ENCODE peak calls at places on chromosomes 2 and 18, in ten cellular contexts. One of them, this sample, is unnamed.

GRCh38 chr2:201642579-201643215 is 606 bp downstream of the TMEM237 start:
- DNase-seq in psoas muscle: peak; percentile 93
- DNase-seq in AG04450: no peak
- DNase-seq in IMR-90: peak; percentile 75
- DNase-seq in CD8-positive, alpha-beta T cell: peak; percentile 81
- DNase-seq in CD4-positive, CD25-positive, alpha-beta regulatory T cell: peak; percentile 90
- DNase-seq in Caco-2: peak; percentile 94
- DNase-seq in aorta: peak; percentile 94
- DNase-seq in mammary epithelial cell: peak; percentile 81
- DNase-seq in lower lobe of right lung: peak; percentile 85
- DNase-seq in this sample: peak; percentile 72

GRCh38 chr2:75870654-75871137 is 160.0 kb upstream of the GCFC2 start:
- DNase-seq in CD4-positive, CD25-positive, alpha-beta regulatory T cell: no peak
- DNase-seq in AG04450: no peak
- DNase-seq in aorta: no peak
- DNase-seq in lower lobe of right lung: no peak
- DNase-seq in Caco-2: no peak
- DNase-seq in IMR-90: no peak
- DNase-seq in mammary epithelial cell: no peak
- DNase-seq in CD8-positive, alpha-beta T cell: no peak
- DNase-seq in psoas muscle: no peak
- DNase-seq in this sample: no peak

GRCh38 chr2:45180033-45180746 is 170.9 kb upstream of the SIX2 start:
- DNase-seq in CD8-positive, alpha-beta T cell: no peak
- DNase-seq in IMR-90: peak; percentile 53
- DNase-seq in aorta: no peak
- DNase-seq in psoas muscle: no peak
- DNase-seq in CD4-positive, CD25-positive, alpha-beta regulatory T cell: no peak
- DNase-seq in Caco-2: no peak
- DNase-seq in mammary epithelial cell: no peak
- DNase-seq in lower lobe of right lung: no peak
- DNase-seq in AG04450: no peak
- DNase-seq in this sample: no peak

GRCh38 chr2:200603972-200604371 is 18.2 kb downstream of the AOX1 start:
- DNase-seq in IMR-90: peak; percentile 84
- DNase-seq in Caco-2: peak; percentile 30
- DNase-seq in CD8-positive, alpha-beta T cell: no peak
- DNase-seq in aorta: no peak
- DNase-seq in AG04450: peak; percentile 43
- DNase-seq in lower lobe of right lung: no peak
- DNase-seq in mammary epithelial cell: peak; percentile 64
- DNase-seq in psoas muscle: no peak
- DNase-seq in CD4-positive, CD25-positive, alpha-beta regulatory T cell: no peak
- DNase-seq in this sample: no peak

GRCh38 chr18:36769611-36770314 is 59.0 kb downstream of the TPGS2 start:
- DNase-seq in CD4-positive, CD25-positive, alpha-beta regulatory T cell: no peak
- DNase-seq in Caco-2: peak; percentile 53
- DNase-seq in psoas muscle: peak; percentile 79
- DNase-seq in AG04450: no peak
- DNase-seq in IMR-90: no peak
- DNase-seq in CD8-positive, alpha-beta T cell: no peak
- DNase-seq in aorta: no peak
- DNase-seq in mammary epithelial cell: no peak
- DNase-seq in lower lobe of right lung: peak; percentile 55
- DNase-seq in this sample: peak; percentile 70

GRCh38 chr18:6729247-6730091 is at the start of gene ARHGAP28:
- DNase-seq in IMR-90: peak; percentile 92
- DNase-seq in mammary epithelial cell: peak; percentile 89
- DNase-seq in AG04450: peak; percentile 86
- DNase-seq in Caco-2: peak; percentile 97
- DNase-seq in lower lobe of right lung: peak; percentile 87
- DNase-seq in CD8-positive, alpha-beta T cell: no peak
- DNase-seq in psoas muscle: peak; percentile 93
- DNase-seq in CD4-positive, CD25-positive, alpha-beta regulatory T cell: no peak
- DNase-seq in aorta: peak; percentile 86
- DNase-seq in this sample: peak; percentile 16

GRCh38 chr2:138015494-138015893 is 51.2 kb downstream of the HNMT start:
- DNase-seq in AG04450: no peak
- DNase-seq in IMR-90: no peak
- DNase-seq in CD4-positive, CD25-positive, alpha-beta regulatory T cell: no peak
- DNase-seq in aorta: no peak
- DNase-seq in Caco-2: no peak
- DNase-seq in CD8-positive, alpha-beta T cell: no peak
- DNase-seq in mammary epithelial cell: no peak
- DNase-seq in lower lobe of right lung: no peak
- DNase-seq in psoas muscle: no peak
- DNase-seq in this sample: no peak

GRCh38 chr18:8162797-8163196 is 446.4 kb upstream of the RAB12 start:
- DNase-seq in AG04450: no peak
- DNase-seq in CD4-positive, CD25-positive, alpha-beta regulatory T cell: no peak
- DNase-seq in mammary epithelial cell: peak; percentile 69
- DNase-seq in lower lobe of right lung: no peak
- DNase-seq in CD8-positive, alpha-beta T cell: no peak
- DNase-seq in Caco-2: no peak
- DNase-seq in psoas muscle: no peak
- DNase-seq in aorta: no peak
- DNase-seq in IMR-90: no peak
- DNase-seq in this sample: no peak

GRCh38 chr18:23042133-23042532 is 93.2 kb upstream of the CABLES1 start:
- DNase-seq in CD8-positive, alpha-beta T cell: no peak
- DNase-seq in CD4-positive, CD25-positive, alpha-beta regulatory T cell: no peak
- DNase-seq in AG04450: no peak
- DNase-seq in mammary epithelial cell: no peak
- DNase-seq in Caco-2: no peak
- DNase-seq in aorta: no peak
- DNase-seq in IMR-90: no peak
- DNase-seq in psoas muscle: no peak
- DNase-seq in lower lobe of right lung: no peak
- DNase-seq in this sample: no peak

GRCh38 chr2:200689115-200689514 is 103.3 kb downstream of the AOX1 start:
- DNase-seq in psoas muscle: no peak
- DNase-seq in aorta: no peak
- DNase-seq in IMR-90: no peak
- DNase-seq in Caco-2: no peak
- DNase-seq in CD8-positive, alpha-beta T cell: no peak
- DNase-seq in AG04450: no peak
- DNase-seq in lower lobe of right lung: no peak
- DNase-seq in mammary epithelial cell: no peak
- DNase-seq in CD4-positive, CD25-positive, alpha-beta regulatory T cell: no peak
- DNase-seq in this sample: no peak

GRCh38 chr18:47899107-47899840 is 31.2 kb downstream of the SMAD2 start:
- DNase-seq in CD8-positive, alpha-beta T cell: no peak
- DNase-seq in CD4-positive, CD25-positive, alpha-beta regulatory T cell: no peak
- DNase-seq in psoas muscle: no peak
- DNase-seq in lower lobe of right lung: no peak
- DNase-seq in mammary epithelial cell: no peak
- DNase-seq in IMR-90: peak; percentile 1
- DNase-seq in aorta: no peak
- DNase-seq in AG04450: no peak
- DNase-seq in Caco-2: no peak
- DNase-seq in this sample: peak; percentile 84

GRCh38 chr2:238428866-238429265 is 2.1 kb downstream of the ASB1 start:
- DNase-seq in lower lobe of right lung: no peak
- DNase-seq in mammary epithelial cell: no peak
- DNase-seq in aorta: no peak
- DNase-seq in AG04450: no peak
- DNase-seq in CD4-positive, CD25-positive, alpha-beta regulatory T cell: no peak
- DNase-seq in psoas muscle: no peak
- DNase-seq in IMR-90: peak; percentile 21
- DNase-seq in Caco-2: no peak
- DNase-seq in CD8-positive, alpha-beta T cell: no peak
- DNase-seq in this sample: no peak

DNA sequence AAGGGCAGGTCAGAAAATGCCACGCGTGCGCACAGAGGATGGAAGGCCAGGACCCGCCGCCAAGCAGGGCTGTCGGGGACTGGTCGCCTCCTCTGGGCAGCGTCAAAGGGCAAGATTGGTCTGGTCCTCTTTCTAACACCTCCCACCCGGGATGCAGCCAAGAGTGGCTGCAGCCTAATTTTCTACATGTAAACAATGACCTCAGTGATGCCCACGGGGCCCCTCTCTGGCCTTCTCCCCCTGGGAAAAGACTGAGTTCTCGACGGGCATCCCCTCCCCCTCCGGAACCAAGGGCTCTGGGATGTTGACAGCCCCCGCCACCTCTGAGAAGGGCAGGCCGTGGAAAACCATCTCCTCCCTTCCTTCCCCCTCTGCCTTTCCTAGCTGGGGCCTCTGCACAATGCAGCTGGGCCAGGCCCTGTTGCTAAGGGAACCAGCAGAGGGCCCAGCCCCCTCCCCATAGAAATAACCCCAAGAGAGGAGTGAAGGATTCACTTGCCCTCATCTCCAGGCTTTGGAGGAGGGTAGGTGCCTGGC is 80.0 kb upstream of the ZNF532 start:
- DNase-seq in mammary epithelial cell: no peak
- DNase-seq in psoas muscle: no peak
- DNase-seq in CD8-positive, alpha-beta T cell: no peak
- DNase-seq in aorta: peak; percentile 86
- DNase-seq in IMR-90: no peak
- DNase-seq in Caco-2: peak; percentile 5
- DNase-seq in AG04450: no peak
- DNase-seq in lower lobe of right lung: no peak
- DNase-seq in CD4-positive, CD25-positive, alpha-beta regulatory T cell: no peak
- DNase-seq in this sample: no peak
- H3K27me3 ChIP-seq in mammary epithelial cell: no peaks in the 10 kb centered on the region
- H3K27me3 ChIP-seq in psoas muscle: no peaks in the 10 kb centered on the region
- H3K27me3 ChIP-seq in CD8-positive, alpha-beta T cell: no peaks in the 10 kb centered on the region
- H3K27me3 ChIP-seq in aorta: no peaks in the 10 kb centered on the region
- H3K27me3 ChIP-seq in IMR-90: no peaks in the 10 kb centered on the region
- H3K27me3 ChIP-seq in Caco-2: no peaks in the 10 kb centered on the region
- H3K27me3 ChIP-seq in AG04450: no peaks in the 10 kb centered on the region
- H3K27me3 ChIP-seq in lower lobe of right lung: no peaks in the 10 kb centered on the region
- H3K27me3 ChIP-seq in CD4-positive, CD25-positive, alpha-beta regulatory T cell: no peaks in the 10 kb centered on the region
- H3K27me3 ChIP-seq in this sample: no peaks in the 10 kb centered on the region

GRCh38 chr2:109135572-109136185 is 6.7 kb downstream of the SH3RF3 start:
- DNase-seq in psoas muscle: no peak
- DNase-seq in aorta: peak; percentile 43
- DNase-seq in CD8-positive, alpha-beta T cell: no peak
- DNase-seq in IMR-90: no peak
- DNase-seq in mammary epithelial cell: no peak
- DNase-seq in CD4-positive, CD25-positive, alpha-beta regulatory T cell: no peak
- DNase-seq in AG04450: no peak
- DNase-seq in lower lobe of right lung: no peak
- DNase-seq in Caco-2: no peak
- DNase-seq in this sample: no peak

GRCh38 chr2:109134741-109135571 is 6.0 kb downstream of the SH3RF3 start:
- DNase-seq in lower lobe of right lung: no peak
- DNase-seq in IMR-90: no peak
- DNase-seq in CD8-positive, alpha-beta T cell: no peak
- DNase-seq in mammary epithelial cell: no peak
- DNase-seq in psoas muscle: no peak
- DNase-seq in aorta: peak; percentile 50
- DNase-seq in CD4-positive, CD25-positive, alpha-beta regulatory T cell: no peak
- DNase-seq in Caco-2: no peak
- DNase-seq in AG04450: no peak
- DNase-seq in this sample: no peak

GRCh38 chr2:109132626-109133025 is 3.6 kb downstream of the SH3RF3 start:
- DNase-seq in CD4-positive, CD25-positive, alpha-beta regulatory T cell: no peak
- DNase-seq in CD8-positive, alpha-beta T cell: no peak
- DNase-seq in AG04450: no peak
- DNase-seq in lower lobe of right lung: no peak
- DNase-seq in aorta: no peak
- DNase-seq in mammary epithelial cell: no peak
- DNase-seq in Caco-2: no peak
- DNase-seq in psoas muscle: no peak
- DNase-seq in IMR-90: no peak
- DNase-seq in this sample: no peak

GRCh38 chr2:109131777-109132176 is 2.8 kb downstream of the SH3RF3 start:
- DNase-seq in aorta: no peak
- DNase-seq in lower lobe of right lung: no peak
- DNase-seq in CD4-positive, CD25-positive, alpha-beta regulatory T cell: no peak
- DNase-seq in mammary epithelial cell: no peak
- DNase-seq in psoas muscle: no peak
- DNase-seq in AG04450: no peak
- DNase-seq in IMR-90: no peak
- DNase-seq in CD8-positive, alpha-beta T cell: no peak
- DNase-seq in Caco-2: no peak
- DNase-seq in this sample: no peak

DNA sequence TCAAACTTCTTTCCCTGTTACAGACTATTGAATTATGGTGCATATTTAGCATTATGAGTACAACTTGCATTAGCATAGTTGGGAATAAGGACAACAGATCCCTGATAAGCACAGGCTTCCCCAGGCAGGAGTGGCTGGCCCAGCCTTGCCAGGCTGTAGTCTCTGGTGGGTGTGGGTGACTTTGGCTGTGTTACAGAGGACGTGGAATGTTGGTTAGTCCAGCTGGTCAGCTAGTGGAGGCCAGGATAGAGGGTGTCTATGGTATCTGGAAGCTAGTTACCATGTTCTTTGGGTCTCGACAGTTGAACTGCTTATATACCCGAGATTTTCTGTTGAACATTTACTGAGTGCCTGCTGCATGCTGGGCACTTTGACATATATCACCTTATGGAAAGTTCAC is 4.7 kb downstream of the SH3RF3 start:
- DNase-seq in lower lobe of right lung: no peak
- DNase-seq in AG04450: no peak
- DNase-seq in CD4-positive, CD25-positive, alpha-beta regulatory T cell: no peak
- DNase-seq in IMR-90: no peak
- DNase-seq in CD8-positive, alpha-beta T cell: no peak
- DNase-seq in mammary epithelial cell: no peak
- DNase-seq in Caco-2: no peak
- DNase-seq in psoas muscle: no peak
- DNase-seq in aorta: no peak
- DNase-seq in this sample: no peak
- H3K27me3 ChIP-seq in lower lobe of right lung: peaks cover 19% of the 10 kb centered on the region
- H3K27me3 ChIP-seq in AG04450: no peaks in the 10 kb centered on the region
- H3K27me3 ChIP-seq in CD4-positive, CD25-positive, alpha-beta regulatory T cell: peaks cover 11% of the 10 kb centered on the region
- H3K27me3 ChIP-seq in IMR-90: no peaks in the 10 kb centered on the region
- H3K27me3 ChIP-seq in CD8-positive, alpha-beta T cell: no peaks in the 10 kb centered on the region
- H3K27me3 ChIP-seq in mammary epithelial cell: peaks cover 24% of the 10 kb centered on the region
- H3K27me3 ChIP-seq in Caco-2: peaks cover 5% of the 10 kb centered on the region
- H3K27me3 ChIP-seq in psoas muscle: no peaks in the 10 kb centered on the region
- H3K27me3 ChIP-seq in aorta: no peaks in the 10 kb centered on the region
- H3K27me3 ChIP-seq in this sample: peaks cover 46% of the 10 kb centered on the region

DNA sequence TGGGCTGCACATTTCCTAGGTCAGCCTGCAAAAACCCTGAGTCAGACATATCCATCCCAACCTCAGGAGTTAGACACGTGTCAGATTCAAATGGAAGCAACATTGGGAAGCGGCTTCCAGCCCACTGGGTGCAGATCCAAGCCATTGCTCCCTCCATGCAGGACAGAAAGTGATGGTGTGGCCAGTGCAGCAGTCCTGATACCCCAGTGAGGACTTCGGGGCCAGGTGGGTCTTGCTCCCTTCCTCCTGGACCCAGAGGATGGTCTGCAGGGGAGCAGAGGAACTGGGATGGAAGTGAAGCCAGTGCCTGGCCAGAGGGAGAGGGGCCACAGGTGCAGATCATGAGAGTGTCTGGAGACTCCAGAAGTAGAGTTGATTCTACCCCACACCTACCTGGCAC is 252.0 kb downstream of the FAM210A start:
- DNase-seq in CD8-positive, alpha-beta T cell: no peak
- DNase-seq in AG04450: no peak
- DNase-seq in CD4-positive, CD25-positive, alpha-beta regulatory T cell: no peak
- DNase-seq in mammary epithelial cell: no peak
- DNase-seq in aorta: no peak
- DNase-seq in lower lobe of right lung: no peak
- DNase-seq in Caco-2: no peak
- DNase-seq in psoas muscle: no peak
- DNase-seq in IMR-90: no peak
- DNase-seq in this sample: no peak
- H3K27me3 ChIP-seq in CD8-positive, alpha-beta T cell: no peaks in the 10 kb centered on the region
- H3K27me3 ChIP-seq in AG04450: no peaks in the 10 kb centered on the region
- H3K27me3 ChIP-seq in CD4-positive, CD25-positive, alpha-beta regulatory T cell: no peaks in the 10 kb centered on the region
- H3K27me3 ChIP-seq in mammary epithelial cell: no peaks in the 10 kb centered on the region
- H3K27me3 ChIP-seq in aorta: no peaks in the 10 kb centered on the region
- H3K27me3 ChIP-seq in lower lobe of right lung: no peaks in the 10 kb centered on the region
- H3K27me3 ChIP-seq in Caco-2: peaks cover 1% of the 10 kb centered on the region
- H3K27me3 ChIP-seq in psoas muscle: no peaks in the 10 kb centered on the region
- H3K27me3 ChIP-seq in IMR-90: no peaks in the 10 kb centered on the region
- H3K27me3 ChIP-seq in this sample: no peaks in the 10 kb centered on the region

GRCh38 chr2:444937-445884 is 157.3 kb upstream of the ALKAL2 start:
- DNase-seq in lower lobe of right lung: no peak
- DNase-seq in Caco-2: no peak
- DNase-seq in mammary epithelial cell: no peak
- DNase-seq in IMR-90: no peak
- DNase-seq in CD4-positive, CD25-positive, alpha-beta regulatory T cell: peak; percentile 19
- DNase-seq in aorta: no peak
- DNase-seq in AG04450: no peak
- DNase-seq in psoas muscle: no peak
- DNase-seq in CD8-positive, alpha-beta T cell: no peak
- DNase-seq in this sample: no peak
- H3K27me3 ChIP-seq in lower lobe of right lung: no peaks in the 10 kb centered on the region
- H3K27me3 ChIP-seq in Caco-2: no peaks in the 10 kb centered on the region
- H3K27me3 ChIP-seq in mammary epithelial cell: no peaks in the 10 kb centered on the region
- H3K27me3 ChIP-seq in IMR-90: no peaks in the 10 kb centered on the region
- H3K27me3 ChIP-seq in CD4-positive, CD25-positive, alpha-beta regulatory T cell: no peaks in the 10 kb centered on the region
- H3K27me3 ChIP-seq in aorta: no peaks in the 10 kb centered on the region
- H3K27me3 ChIP-seq in AG04450: no peaks in the 10 kb centered on the region
- H3K27me3 ChIP-seq in psoas muscle: no peaks in the 10 kb centered on the region
- H3K27me3 ChIP-seq in CD8-positive, alpha-beta T cell: no peaks in the 10 kb centered on the region
- H3K27me3 ChIP-seq in this sample: no peaks in the 10 kb centered on the region